ENCODE peak calls at places on chromosomes 5 and 9, in five cellular contexts. K is A549, Z is GM12878, B is HepG2, R is K562. N is an unnamed sample. For H3K4me1, the result is how much of the 10 kb centered on the place peaks cover.

GRCh38 chr5:172283862-172284274 is 304 bp upstream of the UBTD2 start:
- DNase-seq in K (peak), Z (no peak), B (peak), R (peak), N (peak)

GRCh38 chr5:153372433-153373167 is 117.9 kb upstream of the GRIA1 start:
- DNase-seq in K (no peak), Z (no peak), B (no peak), R (no peak), N (no peak)

GRCh38 chr9:127445851-127446719 is 5.1 kb downstream of the RPL12 start:
- DNase-seq in K (no peak), Z (no peak), B (no peak), R (no peak), N (peak)

GRCh38 chr5:59759600-59760357 is 133.7 kb downstream of the PDE4D start:
- DNase-seq in K (peak), Z (no peak), B (no peak), R (no peak), N (peak)

GRCh38 chr5:137733922-137734695 is 1.8 kb downstream of the KLHL3 start:
- DNase-seq in K (no peak), Z (no peak), B (no peak), R (no peak), N (peak)

GRCh38 chr9:68950188-68950587 is 63.7 kb downstream of the PRKACG start:
- DNase-seq in K (no peak), Z (no peak), B (no peak), R (no peak), N (no peak)

GRCh38 chr9:107358867-107359440 is 75.9 kb downstream of the RAD23B start:
- DNase-seq in K (no peak), Z (no peak), B (no peak), R (no peak), N (no peak)

GRCh38 chr5:33474931-33475499 is 34.2 kb downstream of the TARS1 start:
- DNase-seq in K (no peak), Z (no peak), B (no peak), R (no peak), N (no peak)

GRCh38 chr5:173458819-173459218 is 130.6 kb upstream of the STC2 start:
- DNase-seq in K (no peak), Z (no peak), B (no peak), R (no peak), N (no peak)

GRCh38 chr9:11973511-11973910 is 719.7 kb upstream of the TYRP1 start:
- DNase-seq in K (no peak), Z (no peak), B (no peak), R (no peak), N (no peak)

GRCh38 chr9:35945341-35946018 is 12.5 kb downstream of the OR2S2 start:
- DNase-seq in K (peak), Z (no peak), B (peak), R (peak), N (peak)

GRCh38 chr5:16596541-16596940 is 20.3 kb downstream of the RETREG1 start:
- DNase-seq in K (no peak), Z (no peak), B (no peak), R (no peak), N (no peak)

GRCh38 chr5:78720234-78720985 is 71.8 kb upstream of the LHFPL2 start:
- DNase-seq in K (no peak), Z (no peak), B (no peak), R (no peak), N (no peak)

GRCh38 chr5:177402271-177403043 is 2.0 kb upstream of the PFN3 start:
- DNase-seq in K (peak), Z (no peak), B (no peak), R (no peak), N (peak)

GRCh38 chr5:83721878-83722779 is 1.5 kb upstream of the HAPLN1 start:
- DNase-seq in K (peak), Z (no peak), B (peak), R (no peak), N (peak)

GRCh38 chr9:80648336-80648735 is 1041.0 kb downstream of the TLE1 start:
- DNase-seq in K (no peak), Z (no peak), B (no peak), R (no peak), N (no peak)

GRCh38 chr5:172696171-172696849 is 55.2 kb downstream of the NEURL1B start:
- DNase-seq in K (no peak), Z (no peak), B (no peak), R (no peak), N (no peak)

GRCh38 chr5:115895821-115896220 is 54.1 kb downstream of the AP3S1 start:
- DNase-seq in K (no peak), Z (no peak), B (no peak), R (no peak), N (no peak)

DNA sequence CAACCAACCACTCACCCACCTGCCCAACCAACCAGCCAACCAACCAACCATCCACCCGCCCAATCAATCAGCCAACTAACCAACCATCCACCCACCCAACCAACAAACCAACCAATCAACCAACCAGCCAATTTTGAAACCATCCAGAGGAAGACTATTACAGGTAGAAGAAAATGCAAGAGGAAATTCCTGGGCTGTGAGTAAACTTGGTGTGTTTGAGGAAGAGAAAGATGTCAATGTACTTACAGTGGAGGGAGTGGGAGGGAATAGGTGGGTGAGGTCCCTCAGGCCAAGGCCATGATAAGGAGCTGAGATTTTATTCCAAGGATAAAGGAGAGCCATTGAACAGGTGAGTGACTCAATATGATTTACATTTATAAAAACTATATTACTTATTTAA is 30.4 kb downstream of the C9orf57 start:
- DNase-seq in K (no peak), Z (no peak), B (no peak), R (no peak), N (no peak)
- TF ChIP-seq JUNB in K (no peak), Z (no peak), B (no peak), R (no peak), N (no peak)

GRCh38 chr9:37134166-37134565 is 13.8 kb downstream of the ZCCHC7 start:
- DNase-seq in K (no peak), Z (no peak), B (no peak), R (no peak), N (no peak)
- H3K4me1 ChIP-seq in K (under half), Z (under half), B (under half), R (under half), N (under half)

DNA sequence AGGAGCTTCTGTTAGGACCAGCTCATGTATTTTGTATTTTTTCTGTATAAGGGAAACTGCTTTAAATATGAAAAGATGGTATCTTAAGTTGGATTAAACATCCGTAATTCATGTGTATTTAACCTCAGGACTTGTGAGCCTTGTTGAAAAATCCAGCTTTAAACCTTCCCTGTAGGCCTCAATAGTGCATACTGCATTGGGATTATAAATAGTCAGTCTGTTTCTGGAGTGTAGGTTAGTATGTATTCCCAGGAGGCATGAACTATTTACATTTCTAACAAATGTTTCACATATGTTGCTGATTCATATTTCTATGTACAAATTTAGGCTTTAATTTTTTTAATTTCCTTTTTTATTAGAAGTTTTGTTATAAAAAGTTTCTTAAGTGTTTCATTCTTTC is 137.9 kb upstream of the GRHPR start:
- DNase-seq in K (no peak), Z (no peak), B (no peak), R (no peak), N (no peak)
- TF ChIP-seq JUNB in K (no peak), Z (no peak), B (no peak), R (no peak), N (no peak)

GRCh38 chr9:37174247-37174646 is 53.9 kb downstream of the ZCCHC7 start:
- DNase-seq in K (no peak), Z (no peak), B (no peak), R (no peak), N (no peak)
- H3K4me1 ChIP-seq in K (under half), Z (under half), B (under half), R (under half), N (under half)

DNA sequence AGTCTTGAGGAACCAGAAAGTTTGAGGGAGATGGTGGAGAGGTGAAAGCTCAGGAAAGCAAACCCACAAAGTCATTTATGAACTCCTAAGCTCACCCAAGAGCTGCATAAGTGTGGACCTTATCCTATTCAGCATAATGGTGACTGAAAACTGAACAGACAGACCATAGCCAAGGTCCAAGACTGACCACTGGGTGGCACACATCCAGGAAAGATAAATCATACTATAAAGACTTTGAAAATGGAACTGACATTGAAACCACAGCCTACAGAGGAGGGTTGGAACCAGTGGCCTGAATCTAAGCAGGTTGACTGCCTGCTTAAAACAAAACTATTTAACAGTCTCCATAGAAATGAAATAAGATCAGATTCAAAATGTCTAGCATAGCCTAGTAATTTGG is 121.1 kb upstream of the RGS7BP start:
- DNase-seq in K (no peak), Z (no peak), B (peak), R (no peak), N (peak)
- TF ChIP-seq JUNB in K (no peak), Z (no peak), B (no peak), R (no peak), N (no peak)

GRCh38 chr5:124460000-124460399 is 286.4 kb downstream of the ZNF608 start:
- DNase-seq in K (no peak), Z (no peak), B (no peak), R (no peak), N (no peak)
- H3K4me1 ChIP-seq in K (under half), Z (under half), B (under half), R (under half), N (under half)

GRCh38 chr5:37725185-37725584 is 114.7 kb downstream of the GDNF start:
- DNase-seq in K (no peak), Z (no peak), B (peak), R (no peak), N (no peak)

GRCh38 chr5:37724395-37725125 is 115.3 kb downstream of the GDNF start:
- DNase-seq in K (no peak), Z (no peak), B (no peak), R (no peak), N (peak)

GRCh38 chr5:37722236-37723146 is 117.3 kb downstream of the GDNF start:
- DNase-seq in K (peak), Z (peak), B (peak), R (no peak), N (no peak)

GRCh38 chr5:37721447-37721871 is 118.4 kb downstream of the GDNF start:
- DNase-seq in K (no peak), Z (peak), B (no peak), R (no peak), N (peak)

DNA sequence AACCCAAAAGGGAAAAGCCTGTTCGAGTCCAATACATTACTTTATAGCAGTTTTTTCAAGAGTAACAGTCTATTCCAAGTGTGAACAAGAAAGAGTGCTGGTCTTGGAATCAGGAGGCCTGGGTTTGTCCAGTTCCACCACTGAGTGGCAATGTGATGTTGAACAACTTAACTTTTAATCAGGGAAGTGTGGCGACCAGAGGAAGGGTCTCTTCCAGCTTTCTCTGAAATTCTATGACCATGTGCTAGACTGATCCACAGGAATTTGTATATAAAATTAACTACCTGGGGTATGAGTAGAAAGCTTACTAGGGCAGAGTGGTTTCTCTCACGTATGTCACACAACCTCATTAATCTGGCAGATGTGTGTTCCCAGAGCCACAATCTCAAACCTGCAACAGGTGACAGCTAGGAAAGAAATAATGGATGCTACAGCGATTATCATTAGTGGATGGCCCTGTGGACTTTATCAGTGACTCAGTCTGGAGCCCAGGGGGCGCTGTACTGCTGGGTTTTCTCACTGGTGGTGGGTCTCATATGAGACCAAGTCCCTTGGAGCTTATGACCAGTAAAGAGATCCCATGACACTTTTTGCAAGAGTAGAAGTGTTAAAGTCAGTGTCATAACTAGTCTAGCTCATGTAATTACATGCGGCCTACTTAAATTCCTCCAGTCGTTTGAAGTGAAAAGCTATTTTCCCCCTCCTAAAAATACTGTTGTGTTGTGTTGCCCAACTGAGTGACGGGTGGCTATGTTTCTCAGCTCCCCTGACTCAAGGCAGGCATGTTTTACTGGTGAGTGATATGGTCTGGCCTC is 116.5 kb downstream of the GDNF start:
- DNase-seq in K (peak), Z (no peak), B (no peak), R (peak), N (peak)
- TF ChIP-seq JUNB in K (no peak), Z (no peak), B (no peak), R (no peak), N (no peak)

DNA sequence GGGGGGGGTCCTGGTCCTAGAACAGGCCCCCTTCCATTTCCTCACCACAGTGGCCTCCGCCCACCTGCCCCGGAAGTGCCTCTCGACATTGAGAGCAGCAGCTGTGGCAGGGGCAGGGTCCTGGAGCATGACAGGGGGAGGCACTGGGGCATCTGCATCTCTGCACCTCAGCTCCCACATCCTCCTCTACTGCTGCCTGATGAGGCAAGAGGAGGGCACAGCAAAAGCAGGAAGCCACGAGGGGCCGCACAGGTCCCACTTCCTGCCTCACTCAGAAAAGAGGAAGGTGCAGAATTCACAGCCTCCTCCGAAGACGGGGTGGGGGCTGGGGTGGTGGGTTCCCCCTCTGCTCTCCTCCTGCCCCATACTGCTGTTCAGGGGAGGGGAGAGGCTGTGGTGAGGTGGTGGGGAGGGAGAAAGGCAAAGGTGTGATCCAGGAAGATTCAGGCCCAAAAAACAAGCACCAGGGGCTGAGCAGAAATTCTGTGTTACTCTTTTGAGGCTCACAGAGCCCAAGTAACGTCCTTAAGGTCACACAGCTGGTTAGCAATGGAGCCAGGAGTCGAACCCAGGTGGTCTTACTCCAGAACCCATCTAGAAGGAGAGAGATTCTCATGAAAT is 14.7 kb downstream of the AKNA start:
- DNase-seq in K (no peak), Z (peak), B (no peak), R (no peak), N (no peak)
- H3K4me1 ChIP-seq in K (under half), Z (half or more), B (under half), R (under half), N (half or more)

DNA sequence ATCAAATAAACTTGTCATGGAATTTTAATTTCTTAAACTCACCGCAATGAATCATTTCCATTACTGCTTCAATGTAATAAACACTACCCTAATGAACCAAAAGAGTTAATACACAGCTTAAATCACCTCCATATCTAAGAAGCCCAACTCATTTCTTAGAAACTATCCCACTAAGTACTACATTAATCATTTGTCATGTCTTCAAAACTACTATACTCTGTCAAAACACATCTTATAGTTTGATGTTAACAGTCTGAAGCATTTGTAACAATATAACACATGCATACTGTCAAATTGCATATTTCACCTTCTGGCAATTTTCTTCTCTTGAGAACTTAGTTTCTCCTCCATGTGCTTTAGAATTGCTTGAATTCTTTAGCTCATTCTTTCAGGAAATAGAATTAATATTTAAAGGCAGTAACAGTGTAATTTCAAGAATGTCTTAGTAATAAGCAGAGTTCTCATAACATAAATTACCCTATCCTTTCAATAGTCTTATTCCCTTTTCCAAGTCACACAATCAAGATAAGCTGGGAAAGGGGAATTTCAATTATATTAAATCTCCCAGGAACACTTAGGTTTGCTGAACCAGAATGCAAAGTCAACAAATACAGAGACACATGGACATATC is 199.7 kb downstream of the ATPSCKMT start:
- DNase-seq in K (no peak), Z (no peak), B (no peak), R (no peak), N (no peak)
- TF ChIP-seq JUNB in K (no peak), Z (no peak), B (no peak), R (no peak), N (no peak)

GRCh38 chr5:52840286-52841050 is 52.8 kb downstream of the ITGA1 start:
- DNase-seq in K (no peak), Z (no peak), B (no peak), R (no peak), N (no peak)
- H3K4me1 ChIP-seq in K (under half), Z (under half), B (under half), R (under half), N (under half)